ENCODE peak calls at places on chromosomes 1 and 21, in nine cellular contexts. M is astrocyte; S is NCI-H524; Q is HCEC 1CT; P is NAMALWA; Z is stimulated activated CD8-positive, alpha-beta memory T cell treated with anti-CD3 and anti-CD28 coated beads, Interleukin-4, amount 100 ng/mL, for 1 hour; A is body of pancreas; V is A549; E is activated T-cell treated with anti-CD3 and anti-CD28 coated beads for 1 hour. I is an unnamed sample.

GRCh38 chr1:212721388-212722247 is 22.0 kb upstream of the BATF3 start:
- DNase-seq in M (peak; percentile 87), S (no peak), Q (peak; percentile 87), P (no peak), Z (no peak), A (no peak), V (peak; percentile 28), E (no peak), I (peak; percentile 56)

GRCh38 chr21:36188081-36188681 is 31.6 kb downstream of the DOP1B start:
- DNase-seq in M (no peak), S (no peak), Q (no peak), P (no peak), Z (no peak), A (peak; percentile 79), V (no peak), E (no peak), I (no peak)

GRCh38 chr21:44057960-44058651 is 46.0 kb downstream of the TRAPPC10 start:
- DNase-seq in M (peak; percentile 4), S (no peak), Q (no peak), P (no peak), Z (no peak), A (no peak), V (no peak), E (no peak), I (no peak)

GRCh38 chr1:9009438-9010366 is 16.5 kb downstream of the SLC2A7 start:
- DNase-seq in M (no peak), S (peak; percentile 61), Q (no peak), P (peak; percentile 58), Z (no peak), A (no peak), V (no peak), E (no peak), I (peak; percentile 74)

GRCh38 chr21:45517249-45518065 is 24.8 kb downstream of the SLC19A1 start:
- DNase-seq in M (no peak), S (no peak), Q (peak; percentile 8), P (peak; percentile 43), Z (no peak), A (peak; percentile 9), V (no peak), E (no peak), I (no peak)

GRCh38 chr21:34748862-34749261 is 80.1 kb downstream of the CLIC6 start:
- DNase-seq in M (no peak), S (no peak), Q (no peak), P (no peak), Z (no peak), A (no peak), V (no peak), E (no peak), I (peak; percentile 21)

GRCh38 chr1:38962113-38962512 is 20.5 kb upstream of the RHBDL2 start:
- DNase-seq in M (peak; percentile 83), S (no peak), Q (peak; percentile 85), P (no peak), Z (no peak), A (no peak), V (no peak), E (no peak), I (no peak)

GRCh38 chr1:197013234-197013633 is 35.9 kb downstream of the CFHR5 start:
- DNase-seq in M (no peak), S (no peak), Q (no peak), P (no peak), Z (no peak), A (no peak), V (no peak), E (no peak), I (no peak)

GRCh38 chr1:33655496-33655895 is 183.1 kb downstream of the ZSCAN20 start:
- DNase-seq in M (no peak), S (no peak), Q (no peak), P (no peak), Z (no peak), A (peak; percentile 58), V (no peak), E (no peak), I (no peak)

GRCh38 chr1:183276386-183276785 is 90.3 kb downstream of the LAMC2 start:
- DNase-seq in M (no peak), S (peak; percentile 81), Q (no peak), P (no peak), Z (no peak), A (no peak), V (no peak), E (no peak), I (no peak)

GRCh38 chr21:34523019-34523418 is 11.0 kb upstream of the KCNE1 start:
- DNase-seq in M (no peak), S (no peak), Q (no peak), P (no peak), Z (no peak), A (no peak), V (no peak), E (no peak), I (no peak)

GRCh38 chr21:44529503-44530125 is 10.4 kb downstream of the KRTAP10-1 start:
- DNase-seq in M (no peak), S (no peak), Q (no peak), P (no peak), Z (no peak), A (peak; percentile 3), V (no peak), E (no peak), I (no peak)

GRCh38 chr1:193183019-193183643 is 3.3 kb downstream of the B3GALT2 start:
- DNase-seq in M (peak; percentile 20), S (peak; percentile 64), Q (peak; percentile 47), P (peak; percentile 74), Z (no peak), A (no peak), V (no peak), E (no peak), I (peak; percentile 48)

GRCh38 chr1:156359973-156360372 is 9.0 kb upstream of the RHBG start:
- DNase-seq in M (no peak), S (no peak), Q (peak; percentile 47), P (no peak), Z (no peak), A (no peak), V (no peak), E (no peak), I (no peak)

GRCh38 chr1:41848216-41848952 is 70.3 kb downstream of the HIVEP3 start:
- DNase-seq in M (no peak), S (peak; percentile 60), Q (no peak), P (no peak), Z (no peak), A (no peak), V (no peak), E (no peak), I (no peak)

GRCh38 chr21:45262616-45263015 is 25.1 kb downstream of the POFUT2 start:
- DNase-seq in M (no peak), S (no peak), Q (no peak), P (no peak), Z (no peak), A (no peak), V (no peak), E (no peak), I (no peak)